ENCODE peak calls at places on chromosomes 12 and 14, in ten cellular contexts. One of them, this sample, is unnamed. For H3K36me3, the result is how much of the 10 kb centered on the place peaks cover.

GRCh38 chr14:100620437-100621100 is 33.4 kb upstream of the BEGAIN start:
- DNase-seq in tibial nerve: no peak
- DNase-seq in esophagus muscularis mucosa: no peak
- DNase-seq in transverse colon: peak
- DNase-seq in ovary: no peak
- DNase-seq in suprapubic skin: peak
- DNase-seq in H1: no peak
- DNase-seq in SK-N-SH: peak
- DNase-seq in HepG2: no peak
- DNase-seq in stomach: no peak
- DNase-seq in this sample: peak

GRCh38 chr12:56836800-56837663 is 73.9 kb downstream of the HSD17B6 start:
- DNase-seq in SK-N-SH: no peak
- DNase-seq in esophagus muscularis mucosa: no peak
- DNase-seq in transverse colon: no peak
- DNase-seq in suprapubic skin: no peak
- DNase-seq in ovary: no peak
- DNase-seq in HepG2: no peak
- DNase-seq in stomach: no peak
- DNase-seq in H1: no peak
- DNase-seq in tibial nerve: no peak
- DNase-seq in this sample: no peak

GRCh38 chr12:2668816-2669215 is 126.0 kb upstream of the FKBP4 start:
- DNase-seq in stomach: no peak
- DNase-seq in H1: no peak
- DNase-seq in HepG2: no peak
- DNase-seq in ovary: no peak
- DNase-seq in suprapubic skin: no peak
- DNase-seq in tibial nerve: no peak
- DNase-seq in SK-N-SH: no peak
- DNase-seq in esophagus muscularis mucosa: no peak
- DNase-seq in transverse colon: peak
- DNase-seq in this sample: no peak

GRCh38 chr12:114746297-114747074 is 62.5 kb upstream of the TBX3 start:
- DNase-seq in SK-N-SH: no peak
- DNase-seq in H1: no peak
- DNase-seq in stomach: no peak
- DNase-seq in transverse colon: no peak
- DNase-seq in esophagus muscularis mucosa: no peak
- DNase-seq in ovary: peak
- DNase-seq in suprapubic skin: no peak
- DNase-seq in tibial nerve: no peak
- DNase-seq in HepG2: no peak
- DNase-seq in this sample: no peak

GRCh38 chr12:121781751-121782615 is 11.5 kb downstream of the RHOF start:
- DNase-seq in suprapubic skin: no peak
- DNase-seq in transverse colon: no peak
- DNase-seq in tibial nerve: no peak
- DNase-seq in SK-N-SH: no peak
- DNase-seq in ovary: no peak
- DNase-seq in HepG2: peak
- DNase-seq in stomach: no peak
- DNase-seq in H1: no peak
- DNase-seq in esophagus muscularis mucosa: no peak
- DNase-seq in this sample: no peak

GRCh38 chr12:46964496-46965098 is 114.8 kb upstream of the PCED1B start:
- DNase-seq in esophagus muscularis mucosa: no peak
- DNase-seq in stomach: no peak
- DNase-seq in H1: no peak
- DNase-seq in ovary: no peak
- DNase-seq in SK-N-SH: no peak
- DNase-seq in transverse colon: no peak
- DNase-seq in HepG2: no peak
- DNase-seq in suprapubic skin: no peak
- DNase-seq in tibial nerve: no peak
- DNase-seq in this sample: no peak

GRCh38 chr12:96500686-96501085 is 11.3 kb downstream of the CFAP54 start:
- DNase-seq in transverse colon: no peak
- DNase-seq in tibial nerve: no peak
- DNase-seq in HepG2: no peak
- DNase-seq in H1: no peak
- DNase-seq in stomach: no peak
- DNase-seq in SK-N-SH: no peak
- DNase-seq in esophagus muscularis mucosa: no peak
- DNase-seq in suprapubic skin: no peak
- DNase-seq in ovary: no peak
- DNase-seq in this sample: no peak

GRCh38 chr14:76131071-76131985 is 20.4 kb upstream of the GPATCH2L start:
- DNase-seq in transverse colon: no peak
- DNase-seq in HepG2: no peak
- DNase-seq in esophagus muscularis mucosa: no peak
- DNase-seq in H1: no peak
- DNase-seq in suprapubic skin: no peak
- DNase-seq in tibial nerve: no peak
- DNase-seq in stomach: no peak
- DNase-seq in ovary: no peak
- DNase-seq in SK-N-SH: no peak
- DNase-seq in this sample: no peak

GRCh38 chr12:47249082-47249481 is 169.3 kb upstream of the AMIGO2 start:
- DNase-seq in H1: no peak
- DNase-seq in HepG2: no peak
- DNase-seq in stomach: no peak
- DNase-seq in tibial nerve: no peak
- DNase-seq in SK-N-SH: no peak
- DNase-seq in esophagus muscularis mucosa: no peak
- DNase-seq in transverse colon: no peak
- DNase-seq in suprapubic skin: no peak
- DNase-seq in ovary: no peak
- DNase-seq in this sample: no peak

GRCh38 chr12:84911331-84912190 is 1.0 kb downstream of the SLC6A15 start:
- DNase-seq in ovary: peak
- DNase-seq in SK-N-SH: peak
- DNase-seq in transverse colon: peak
- DNase-seq in stomach: no peak
- DNase-seq in HepG2: no peak
- DNase-seq in tibial nerve: peak
- DNase-seq in esophagus muscularis mucosa: no peak
- DNase-seq in suprapubic skin: peak
- DNase-seq in H1: peak
- DNase-seq in this sample: no peak

GRCh38 chr12:91627225-91627624 is 444.6 kb upstream of the DCN start:
- DNase-seq in ovary: no peak
- DNase-seq in HepG2: no peak
- DNase-seq in stomach: no peak
- DNase-seq in tibial nerve: no peak
- DNase-seq in SK-N-SH: no peak
- DNase-seq in transverse colon: no peak
- DNase-seq in H1: no peak
- DNase-seq in esophagus muscularis mucosa: no peak
- DNase-seq in suprapubic skin: no peak
- DNase-seq in this sample: no peak

GRCh38 chr14:76123426-76124095 is 28.2 kb upstream of the GPATCH2L start:
- DNase-seq in SK-N-SH: no peak
- DNase-seq in suprapubic skin: no peak
- DNase-seq in H1: no peak
- DNase-seq in ovary: no peak
- DNase-seq in tibial nerve: no peak
- DNase-seq in esophagus muscularis mucosa: no peak
- DNase-seq in transverse colon: no peak
- DNase-seq in HepG2: no peak
- DNase-seq in stomach: no peak
- DNase-seq in this sample: no peak

GRCh38 chr12:100239589-100239988 is 27.3 kb downstream of the DEPDC4 start:
- DNase-seq in H1: no peak
- DNase-seq in SK-N-SH: no peak
- DNase-seq in suprapubic skin: no peak
- DNase-seq in transverse colon: no peak
- DNase-seq in ovary: no peak
- DNase-seq in HepG2: no peak
- DNase-seq in tibial nerve: no peak
- DNase-seq in esophagus muscularis mucosa: no peak
- DNase-seq in stomach: no peak
- DNase-seq in this sample: no peak

GRCh38 chr14:87002831-87003230 is 990.2 kb downstream of the GALC start:
- DNase-seq in stomach: no peak
- DNase-seq in transverse colon: no peak
- DNase-seq in HepG2: no peak
- DNase-seq in ovary: no peak
- DNase-seq in H1: no peak
- DNase-seq in esophagus muscularis mucosa: no peak
- DNase-seq in SK-N-SH: no peak
- DNase-seq in tibial nerve: no peak
- DNase-seq in suprapubic skin: no peak
- DNase-seq in this sample: no peak

GRCh38 chr14:56821807-56822615 is 11.7 kb upstream of the OTX2 start:
- DNase-seq in HepG2: no peak
- DNase-seq in SK-N-SH: no peak
- DNase-seq in esophagus muscularis mucosa: no peak
- DNase-seq in transverse colon: no peak
- DNase-seq in stomach: no peak
- DNase-seq in ovary: no peak
- DNase-seq in suprapubic skin: no peak
- DNase-seq in H1: no peak
- DNase-seq in tibial nerve: no peak
- DNase-seq in this sample: no peak

DNA sequence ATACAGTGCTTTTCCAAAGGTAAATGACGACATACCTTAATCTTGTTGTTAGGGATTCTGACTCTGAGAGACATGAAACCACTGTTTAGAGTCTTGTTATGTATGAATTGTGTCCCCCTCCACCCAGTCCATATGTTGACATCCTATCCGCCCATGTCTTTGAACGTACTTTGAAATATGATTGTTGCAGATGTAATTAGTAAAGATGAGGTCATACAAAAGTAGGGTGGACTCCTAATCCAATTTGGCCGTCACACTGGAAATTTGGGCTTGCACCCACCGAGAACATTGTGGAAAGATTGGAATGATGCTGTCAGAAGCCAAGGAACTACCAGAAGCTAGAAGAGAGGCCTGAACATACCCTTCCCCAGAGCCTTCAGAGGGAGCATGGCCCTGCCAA is 62.2 kb downstream of the RGS6 start:
- DNase-seq in tibial nerve: no peak
- DNase-seq in SK-N-SH: no peak
- DNase-seq in transverse colon: no peak
- DNase-seq in HepG2: no peak
- DNase-seq in stomach: no peak
- DNase-seq in ovary: no peak
- DNase-seq in esophagus muscularis mucosa: peak
- DNase-seq in H1: no peak
- DNase-seq in suprapubic skin: no peak
- DNase-seq in this sample: no peak
- H3K36me3 ChIP-seq in tibial nerve: under half
- H3K36me3 ChIP-seq in SK-N-SH: under half
- H3K36me3 ChIP-seq in transverse colon: under half
- H3K36me3 ChIP-seq in HepG2: under half
- H3K36me3 ChIP-seq in stomach: under half
- H3K36me3 ChIP-seq in ovary: under half
- H3K36me3 ChIP-seq in esophagus muscularis mucosa: under half
- H3K36me3 ChIP-seq in H1: under half
- H3K36me3 ChIP-seq in suprapubic skin: under half
- H3K36me3 ChIP-seq in this sample: under half

DNA sequence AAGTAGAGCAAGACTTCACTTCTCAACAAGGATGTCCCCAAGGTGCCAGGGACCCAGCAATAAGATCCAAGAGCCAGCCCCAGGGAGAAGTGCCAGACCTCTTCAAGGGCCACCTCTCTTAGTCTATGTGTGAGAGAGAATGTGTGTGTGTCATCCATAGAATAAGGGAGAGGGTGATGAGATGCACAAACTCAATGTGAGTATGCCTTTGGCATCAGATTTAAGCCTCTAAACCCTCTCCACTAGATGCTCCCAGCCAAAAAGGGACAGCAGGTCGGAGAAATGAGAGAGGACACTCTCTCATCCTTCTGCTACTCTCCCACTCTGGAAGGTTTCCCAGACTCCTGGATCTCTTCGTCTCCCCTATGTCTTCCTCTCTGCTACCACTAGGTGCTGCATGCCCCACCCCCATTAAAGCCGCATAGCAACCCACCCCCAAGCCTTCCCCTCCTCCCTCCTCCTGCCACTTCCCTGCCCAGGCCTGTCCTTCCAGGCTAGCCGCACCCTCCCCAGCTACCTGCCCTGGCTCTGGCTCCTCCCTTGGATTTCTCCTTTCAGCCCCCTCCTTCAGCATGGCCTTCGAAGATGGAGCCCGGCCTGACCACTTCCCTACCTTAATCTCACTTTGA is 7.6 kb downstream of the RARG start:
- DNase-seq in stomach: no peak
- DNase-seq in transverse colon: no peak
- DNase-seq in suprapubic skin: peak
- DNase-seq in SK-N-SH: peak
- DNase-seq in tibial nerve: no peak
- DNase-seq in esophagus muscularis mucosa: no peak
- DNase-seq in ovary: no peak
- DNase-seq in HepG2: peak
- DNase-seq in H1: no peak
- DNase-seq in this sample: no peak
- TF ChIP-seq EP300 in stomach: no peak
- TF ChIP-seq EP300 in transverse colon: no peak
- TF ChIP-seq EP300 in suprapubic skin: no peak
- TF ChIP-seq EP300 in SK-N-SH: no peak
- TF ChIP-seq EP300 in tibial nerve: no peak
- TF ChIP-seq EP300 in esophagus muscularis mucosa: no peak
- TF ChIP-seq EP300 in ovary: no peak
- TF ChIP-seq EP300 in HepG2: no peak
- TF ChIP-seq EP300 in H1: no peak
- TF ChIP-seq EP300 in this sample: no peak

DNA sequence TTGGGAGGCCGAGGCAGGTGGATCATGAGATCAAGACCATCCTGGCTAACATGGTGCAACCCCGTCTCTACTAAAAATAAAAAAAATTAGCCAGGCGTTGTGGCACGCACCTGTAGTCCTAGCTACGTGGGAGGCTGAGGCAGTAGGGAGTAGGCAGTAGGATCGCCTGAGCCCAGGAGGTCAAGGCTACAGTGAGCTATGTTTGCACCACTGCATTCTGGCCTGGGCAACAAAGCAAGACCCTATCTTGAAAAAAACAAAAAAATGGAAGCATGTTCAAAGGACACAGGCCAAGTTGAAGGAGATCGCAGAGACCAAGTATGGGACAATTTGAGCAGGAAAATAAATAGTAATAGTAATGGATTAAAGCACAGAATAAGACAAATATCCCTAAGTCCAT is 14.2 kb downstream of the NCAPD2 start:
- DNase-seq in stomach: no peak
- DNase-seq in SK-N-SH: no peak
- DNase-seq in esophagus muscularis mucosa: no peak
- DNase-seq in transverse colon: no peak
- DNase-seq in tibial nerve: no peak
- DNase-seq in ovary: no peak
- DNase-seq in HepG2: no peak
- DNase-seq in H1: no peak
- DNase-seq in suprapubic skin: no peak
- DNase-seq in this sample: no peak
- H3K36me3 ChIP-seq in stomach: half or more
- H3K36me3 ChIP-seq in SK-N-SH: under half
- H3K36me3 ChIP-seq in esophagus muscularis mucosa: under half
- H3K36me3 ChIP-seq in transverse colon: under half
- H3K36me3 ChIP-seq in tibial nerve: under half
- H3K36me3 ChIP-seq in ovary: under half
- H3K36me3 ChIP-seq in HepG2: half or more
- H3K36me3 ChIP-seq in H1: under half
- H3K36me3 ChIP-seq in suprapubic skin: under half
- H3K36me3 ChIP-seq in this sample: half or more

GRCh38 chr12:45446013-45446412 is 230.1 kb downstream of the ANO6 start:
- DNase-seq in stomach: no peak
- DNase-seq in tibial nerve: no peak
- DNase-seq in H1: no peak
- DNase-seq in transverse colon: no peak
- DNase-seq in ovary: no peak
- DNase-seq in HepG2: no peak
- DNase-seq in esophagus muscularis mucosa: peak
- DNase-seq in suprapubic skin: no peak
- DNase-seq in SK-N-SH: no peak
- DNase-seq in this sample: no peak
- TF ChIP-seq EP300 in stomach: no peak
- TF ChIP-seq EP300 in tibial nerve: no peak
- TF ChIP-seq EP300 in H1: no peak
- TF ChIP-seq EP300 in transverse colon: no peak
- TF ChIP-seq EP300 in ovary: no peak
- TF ChIP-seq EP300 in HepG2: no peak
- TF ChIP-seq EP300 in esophagus muscularis mucosa: no peak
- TF ChIP-seq EP300 in suprapubic skin: no peak
- TF ChIP-seq EP300 in SK-N-SH: no peak
- TF ChIP-seq EP300 in this sample: no peak